ENCODE peak calls at places on chromosomes 16 and 17, in six cellular contexts. G is K562, S is A549, N is GM12878, C is HepG2, M is NB4. I is an unnamed sample.
A peak's percentile ranks its signal among the peaks of the same experiment; 100 is the strongest.

GRCh38 chr17:30332057-30332542 is 1.8 kb downstream of the TMIGD1 start:
- DNase-seq in G (no peak), S (peak; percentile 73), N (peak; percentile 72), C (peak; percentile 88), M (peak; percentile 69), I (no peak)

GRCh38 chr17:19338031-19338990 is 24.2 kb downstream of the B9D1 start:
- DNase-seq in G (peak; percentile 50), S (peak; percentile 73), N (no peak), C (peak; percentile 97), M (peak; percentile 62), I (peak; percentile 66)

GRCh38 chr17:43839670-43840101 is 6.7 kb upstream of the MPP3 start:
- DNase-seq in G (peak; percentile 49), S (peak; percentile 88), N (no peak), C (peak; percentile 48), M (no peak), I (no peak)

GRCh38 chr17:73278465-73279453 is 17.1 kb upstream of the CPSF4L start:
- DNase-seq in G (no peak), S (no peak), N (no peak), C (no peak), M (no peak), I (peak; percentile 60)

GRCh38 chr16:56109205-56109604 is 82.1 kb upstream of the GNAO1 start:
- DNase-seq in G (no peak), S (no peak), N (no peak), C (no peak), M (no peak), I (no peak)

GRCh38 chr17:40352044-40352778 is 12.3 kb downstream of the GJD3 start:
- DNase-seq in G (no peak), S (no peak), N (no peak), C (no peak), M (no peak), I (no peak)

GRCh38 chr17:27523712-27524111 is 67.5 kb downstream of the KSR1 start:
- DNase-seq in G (no peak), S (no peak), N (no peak), C (no peak), M (no peak), I (no peak)

GRCh38 chr16:57611184-57611583 is 17.2 kb upstream of the ADGRG1 start:
- DNase-seq in G (no peak), S (peak; percentile 49), N (no peak), C (no peak), M (no peak), I (no peak)

GRCh38 chr17:46115687-46116086 is 77.5 kb downstream of the KANSL1 start:
- DNase-seq in G (peak; percentile 31), S (no peak), N (no peak), C (no peak), M (no peak), I (no peak)

DNA sequence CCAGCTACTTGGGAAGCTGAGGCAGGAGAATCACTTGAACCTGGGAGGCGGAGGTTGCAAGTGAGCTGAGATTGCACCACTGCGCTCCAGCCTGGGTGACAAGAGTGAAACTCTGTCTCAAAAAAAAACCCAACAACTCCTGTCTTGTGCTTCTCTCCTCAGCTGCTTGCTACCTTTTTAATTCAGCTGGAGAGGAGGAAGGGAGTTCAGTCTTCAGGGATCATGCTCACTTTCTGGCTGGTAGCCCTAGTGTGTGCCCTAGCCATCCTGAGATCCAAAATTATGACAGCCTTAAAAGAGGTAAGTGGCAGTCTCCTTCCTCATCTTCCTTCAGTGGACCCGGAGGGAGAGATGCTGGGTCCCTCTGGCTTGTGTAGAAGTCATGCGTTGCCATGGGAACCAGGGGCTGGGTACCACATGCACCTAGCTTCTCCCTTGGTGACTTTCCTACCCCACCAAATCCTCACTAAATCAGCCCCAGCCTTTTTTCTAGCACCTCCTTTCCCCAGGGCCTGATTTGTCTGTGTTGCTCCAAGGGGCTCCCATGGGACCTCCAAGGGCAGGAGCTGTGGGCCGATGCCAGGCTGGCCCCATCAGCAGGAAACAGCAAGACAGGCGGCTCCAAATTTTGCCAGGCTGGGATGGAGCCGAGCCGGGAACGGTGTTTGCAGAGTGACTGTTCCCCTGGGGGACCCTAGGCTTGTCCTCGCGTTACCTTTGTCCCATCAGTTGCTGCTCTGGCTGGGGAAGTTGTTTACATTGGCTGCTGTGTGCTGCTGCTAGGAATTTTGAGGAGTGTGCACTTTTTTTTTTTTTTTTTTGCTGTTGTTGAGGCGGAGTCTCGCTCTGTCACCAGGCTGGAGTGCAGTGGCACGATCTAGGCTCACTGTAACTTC is 65.2 kb downstream of the ABCC1 start:
- DNase-seq in G (no peak), S (peak; percentile 92), N (no peak), C (peak; percentile 93), M (no peak), I (peak; percentile 50)
- TF ChIP-seq MYC in G (no peak), S (no peak), N (no peak), C (peak; percentile 27), M (no peak), I (no peak)

GRCh38 chr17:82979718-82980117 is 99.7 kb upstream of the METRNL start:
- DNase-seq in G (no peak), S (no peak), N (no peak), C (no peak), M (no peak), I (no peak)

GRCh38 chr17:82981141-82981540 is 98.3 kb upstream of the METRNL start:
- DNase-seq in G (no peak), S (no peak), N (no peak), C (no peak), M (no peak), I (no peak)

GRCh38 chr17:82978354-82978753 is 101.1 kb upstream of the METRNL start:
- DNase-seq in G (no peak), S (no peak), N (no peak), C (no peak), M (no peak), I (no peak)

GRCh38 chr17:82978765-82979349 is 100.6 kb upstream of the METRNL start:
- DNase-seq in G (no peak), S (no peak), N (peak; percentile 33), C (no peak), M (peak; percentile 64), I (no peak)

DNA sequence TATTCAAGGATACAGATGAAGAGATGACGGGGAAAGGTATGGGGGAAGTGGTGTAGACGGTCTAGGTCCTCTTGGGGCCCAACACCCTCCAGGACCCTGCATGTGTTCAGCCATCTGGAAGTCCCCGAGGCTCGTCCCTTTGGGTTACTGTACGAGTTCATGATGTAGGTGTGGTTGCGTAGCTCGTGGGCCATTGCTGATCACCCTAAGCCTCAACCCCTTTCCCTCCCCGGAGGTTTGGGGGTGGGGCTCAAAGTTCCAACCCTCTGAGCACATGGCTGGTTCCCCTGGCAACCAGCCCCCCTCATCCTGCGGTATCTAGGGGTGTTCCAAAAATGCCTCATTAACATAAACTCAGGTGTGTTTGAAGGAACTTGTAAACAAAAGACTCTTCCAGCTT is 98.8 kb upstream of the METRNL start:
- DNase-seq in G (no peak), S (no peak), N (no peak), C (no peak), M (no peak), I (no peak)
- TF ChIP-seq POLR2A in G (no peak), S (no peak), N (no peak), C (no peak), M (no peak), I (no peak)

DNA sequence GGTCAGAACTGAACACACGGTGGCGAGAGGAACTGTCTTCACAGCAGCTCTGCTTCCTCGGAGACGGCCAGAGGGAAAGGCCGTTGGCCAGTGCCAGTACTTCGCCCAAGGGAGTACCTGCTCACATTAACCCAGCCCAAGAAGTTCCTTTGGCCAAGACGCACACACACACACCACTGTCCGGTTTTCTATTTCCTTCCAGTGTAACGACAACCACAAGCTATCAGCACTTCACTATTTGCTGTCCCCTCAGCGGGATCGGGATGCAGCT is 735 bp upstream of the GGNBP2 start:
- DNase-seq in G (peak; percentile 74), S (peak; percentile 72), N (peak; percentile 27), C (peak; percentile 14), M (peak; percentile 83), I (peak; percentile 67)
- TF ChIP-seq CTCF in G (peak; percentile 13), S (peak; percentile 10), N (peak; percentile 18), C (peak; percentile 6), M (no peak), I (no peak)

GRCh38 chr17:64747938-64748540 is 85.9 kb upstream of the SMURF2 start:
- DNase-seq in G (no peak), S (no peak), N (no peak), C (no peak), M (no peak), I (peak; percentile 81)

GRCh38 chr17:64739316-64740058 is 77.4 kb upstream of the SMURF2 start:
- DNase-seq in G (no peak), S (no peak), N (no peak), C (peak; percentile 25), M (no peak), I (peak; percentile 73)

GRCh38 chr17:64741038-64741641 is 79.0 kb upstream of the SMURF2 start:
- DNase-seq in G (no peak), S (no peak), N (no peak), C (no peak), M (no peak), I (peak; percentile 90)

GRCh38 chr17:64736804-64737492 is 74.8 kb upstream of the SMURF2 start:
- DNase-seq in G (peak; percentile 51), S (peak; percentile 83), N (no peak), C (peak; percentile 51), M (peak; percentile 65), I (peak; percentile 75)

GRCh38 chr17:64741924-64742670 is 80.0 kb upstream of the SMURF2 start:
- DNase-seq in G (no peak), S (no peak), N (no peak), C (no peak), M (no peak), I (peak; percentile 75)
- TF ChIP-seq MYC in G (no peak), S (no peak), N (no peak), C (no peak), M (no peak), I (no peak)

GRCh38 chr16:84726079-84726669 is 26.4 kb downstream of the USP10 start:
- DNase-seq in G (peak; percentile 94), S (peak; percentile 85), N (no peak), C (peak; percentile 70), M (peak; percentile 92), I (peak; percentile 82)

GRCh38 chr16:84726670-84727467 is 27.1 kb downstream of the USP10 start:
- DNase-seq in G (no peak), S (no peak), N (peak; percentile 72), C (peak; percentile 71), M (peak; percentile 89), I (no peak)

GRCh38 chr16:84722068-84722467 is 22.3 kb downstream of the USP10 start:
- DNase-seq in G (no peak), S (no peak), N (no peak), C (no peak), M (no peak), I (no peak)

GRCh38 chr16:84725481-84726078 is 25.8 kb downstream of the USP10 start:
- DNase-seq in G (no peak), S (no peak), N (no peak), C (no peak), M (no peak), I (no peak)

DNA sequence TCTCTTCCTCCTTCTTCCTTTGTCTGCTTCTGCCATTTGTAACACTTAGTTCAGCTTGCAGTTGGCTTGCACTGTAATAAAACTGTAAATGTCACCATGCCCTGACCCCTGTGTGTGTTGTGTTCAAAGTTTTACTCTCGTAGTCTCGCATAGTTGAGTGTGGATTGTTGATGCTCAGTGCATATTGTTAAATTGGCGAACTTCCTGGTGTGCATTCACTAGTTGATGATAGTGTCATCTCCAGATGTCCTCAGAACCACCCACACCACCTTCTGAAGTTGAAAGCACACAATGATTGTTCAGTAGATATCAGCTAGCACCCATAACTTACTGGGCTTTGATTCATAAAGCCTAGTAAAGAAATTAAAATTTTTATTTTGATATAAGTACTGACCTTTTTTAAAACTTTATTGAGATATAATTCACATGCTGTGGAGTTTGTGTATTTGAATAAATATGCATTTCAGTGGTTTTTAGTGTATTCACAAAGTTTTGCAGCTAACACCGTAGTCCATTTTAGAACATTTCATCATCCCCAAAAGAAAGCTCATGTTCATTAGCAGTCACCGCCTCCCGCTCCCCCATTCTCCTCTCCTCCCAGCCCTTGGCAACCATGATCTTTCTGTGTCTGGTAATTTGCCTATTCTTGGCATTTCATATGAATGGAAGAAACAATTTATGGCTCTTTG is 25.0 kb downstream of the USP10 start:
- DNase-seq in G (peak; percentile 58), S (no peak), N (no peak), C (no peak), M (no peak), I (no peak)
- TF ChIP-seq POLR2A in G (no peak), S (no peak), N (no peak), C (no peak), M (no peak), I (no peak)

I was measured in endothelial cell of umbilical vein.